ENCODE peak calls at places on chromosome 18, in six cellular contexts. M is mesendoderm, N is fibroblast of lung, H is neuronal stem cell, T is NT2/D1, F is IMR-90. G is an unnamed sample.

GRCh38 chr18:78986018-78986481 is 6.4 kb downstream of the SALL3 start:
- DNase-seq in M (peak; percentile 75), N (no peak), H (no peak), T (no peak), F (no peak), G (peak; percentile 79)

GRCh38 chr18:77022116-77022515 is 110.5 kb downstream of the MBP start:
- DNase-seq in M (no peak), N (no peak), H (no peak), T (no peak), F (no peak), G (no peak)

GRCh38 chr18:22840606-22841144 is 92.5 kb upstream of the RBBP8 start:
- DNase-seq in M (no peak), N (no peak), H (no peak), T (no peak), F (peak; percentile 49), G (no peak)

GRCh38 chr18:51068111-51068510 is 38.1 kb downstream of the SMAD4 start:
- DNase-seq in M (no peak), N (peak; percentile 61), H (no peak), T (no peak), F (peak; percentile 77), G (no peak)

GRCh38 chr18:49899647-49900330 is 86.5 kb upstream of the ACAA2 start:
- DNase-seq in M (peak; percentile 48), N (no peak), H (no peak), T (no peak), F (no peak), G (no peak)

GRCh38 chr18:47251289-47252120 is at the start of gene SKOR2:
- DNase-seq in M (peak; percentile 60), N (no peak), H (no peak), T (no peak), F (no peak), G (peak; percentile 78)

GRCh38 chr18:74840492-74841167 is 243.0 kb downstream of the ZNF407 start:
- DNase-seq in M (peak; percentile 18), N (peak; percentile 53), H (no peak), T (no peak), F (peak; percentile 82), G (no peak)

GRCh38 chr18:55821219-55821618 is 233.2 kb upstream of the TCF4 start:
- DNase-seq in M (no peak), N (peak; percentile 31), H (no peak), T (no peak), F (peak; percentile 81), G (no peak)

GRCh38 chr18:31680836-31681568 is 3.4 kb downstream of the B4GALT6 start:
- DNase-seq in M (peak; percentile 38), N (no peak), H (no peak), T (no peak), F (no peak), G (no peak)

GRCh38 chr18:46042571-46043123 is 29.4 kb downstream of the PSTPIP2 start:
- DNase-seq in M (peak; percentile 36), N (peak; percentile 70), H (no peak), T (no peak), F (peak; percentile 52), G (no peak)

GRCh38 chr18:79950440-79951341 is 762 bp downstream of the SLC66A2 start:
- DNase-seq in M (no peak), N (no peak), H (no peak), T (no peak), F (peak; percentile 12), G (peak; percentile 73)

GRCh38 chr18:69216390-69216789 is 184.3 kb upstream of the DOK6 start:
- DNase-seq in M (no peak), N (no peak), H (no peak), T (no peak), F (no peak), G (no peak)

GRCh38 chr18:63040788-63041410 is 278.7 kb downstream of the BCL2 start:
- DNase-seq in M (no peak), N (no peak), H (no peak), T (no peak), F (no peak), G (no peak)

GRCh38 chr18:23058746-23059440 is 76.4 kb upstream of the CABLES1 start:
- DNase-seq in M (no peak), N (no peak), H (no peak), T (no peak), F (peak; percentile 9), G (no peak)

GRCh38 chr18:79782566-79783308 is 15.0 kb upstream of the KCNG2 start:
- DNase-seq in M (no peak), N (no peak), H (no peak), T (no peak), F (no peak), G (peak; percentile 55)

GRCh38 chr18:79402209-79402576 is 6.5 kb downstream of the NFATC1 start:
- DNase-seq in M (no peak), N (no peak), H (no peak), T (no peak), F (no peak), G (no peak)

GRCh38 chr18:23380001-23380550 is 73.0 kb upstream of the RIOK3 start:
- DNase-seq in M (peak; percentile 59), N (no peak), H (no peak), T (no peak), F (peak; percentile 83), G (peak; percentile 65)

GRCh38 chr18:31275722-31276463 is 42.1 kb upstream of the DSG1 start:
- DNase-seq in M (no peak), N (no peak), H (no peak), T (no peak), F (no peak), G (no peak)

GRCh38 chr18:73614812-73615211 is 532.8 kb downstream of the FBXO15 start:
- DNase-seq in M (no peak), N (peak; percentile 34), H (no peak), T (no peak), F (peak; percentile 88), G (no peak)

GRCh38 chr18:28127763-28128737 is 48.9 kb downstream of the CDH2 start:
- DNase-seq in M (peak; percentile 49), N (no peak), H (no peak), T (no peak), F (peak; percentile 34), G (peak; percentile 56)

GRCh38 chr18:34509163-34509562 is 200.9 kb upstream of the DTNA start:
- DNase-seq in M (no peak), N (no peak), H (no peak), T (no peak), F (no peak), G (no peak)
- H3K9ac ChIP-seq in M (no peak overlapping the region), N (no peak overlapping the region), H (no peak overlapping the region), T (no peak overlapping the region), F (no peak overlapping the region), G (no peak overlapping the region)

GRCh38 chr18:13710460-13710859 is 15.9 kb downstream of the FAM210A start:
- DNase-seq in M (no peak), N (peak; percentile 12), H (no peak), T (no peak), F (peak; percentile 22), G (no peak)
- H3K9ac ChIP-seq in M (no peak overlapping the region), N (no peak overlapping the region), H (no peak overlapping the region), T (no peak overlapping the region), F (no peak overlapping the region), G (no peak overlapping the region)

DNA sequence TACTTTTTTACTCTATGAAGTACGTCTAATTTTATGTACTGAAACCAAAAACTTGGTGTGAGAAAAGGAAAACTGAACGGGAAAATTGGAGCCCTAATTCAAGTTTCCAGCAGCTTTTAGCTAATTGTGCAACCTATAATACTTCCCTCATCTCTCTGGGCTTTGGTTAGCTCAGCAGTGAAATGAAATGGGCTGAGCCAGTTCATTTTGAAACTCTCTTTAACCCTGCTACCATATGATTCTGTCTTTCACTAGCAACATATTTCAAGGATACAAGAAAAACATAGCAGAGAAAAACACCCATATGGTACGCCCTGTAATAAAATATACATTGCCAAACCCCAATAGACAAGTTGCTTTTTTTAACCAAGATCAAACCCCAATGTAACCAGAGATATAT is 819 bp downstream of the SYT4 start:
- DNase-seq in M (no peak), N (no peak), H (no peak), T (no peak), F (no peak), G (no peak)
- H3K9ac ChIP-seq in M (no peak overlapping the region), N (no peak overlapping the region), H (no peak overlapping the region), T (no peak overlapping the region), F (no peak overlapping the region), G (no peak overlapping the region)

GRCh38 chr18:67117804-67118203 is 398.7 kb downstream of the DSEL start:
- DNase-seq in M (no peak), N (no peak), H (no peak), T (no peak), F (no peak), G (no peak)
- H3K9ac ChIP-seq in M (no peak overlapping the region), N (no peak overlapping the region), H (no peak overlapping the region), T (no peak overlapping the region), F (no peak overlapping the region), G (no peak overlapping the region)

DNA sequence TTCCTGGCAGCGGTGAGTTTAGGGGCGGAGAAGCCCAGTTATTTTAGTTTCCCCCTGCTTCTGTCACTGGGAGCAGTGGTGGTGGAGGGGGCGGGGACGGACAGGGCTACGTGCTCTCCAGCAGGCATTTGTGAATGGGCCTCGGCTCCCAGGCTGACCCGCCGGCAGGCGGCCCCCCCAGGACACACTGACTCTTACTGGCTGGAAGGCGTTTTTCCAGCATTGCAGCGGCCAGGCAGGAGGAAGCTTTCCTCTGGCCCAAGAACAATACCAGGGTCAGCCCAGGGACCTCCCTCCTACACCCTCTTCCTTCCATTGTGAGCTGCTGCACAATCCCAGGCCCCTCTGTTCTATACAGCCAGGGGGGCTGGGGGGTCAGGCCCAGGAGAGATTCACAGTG is 142.0 kb downstream of the CTIF start:
- DNase-seq in M (no peak), N (no peak), H (peak; percentile 61), T (no peak), F (no peak), G (no peak)
- H3K9ac ChIP-seq in M (no peak overlapping the region), N (no peak overlapping the region), H (no peak overlapping the region), T (no peak overlapping the region), F (no peak overlapping the region), G (no peak overlapping the region)

DNA sequence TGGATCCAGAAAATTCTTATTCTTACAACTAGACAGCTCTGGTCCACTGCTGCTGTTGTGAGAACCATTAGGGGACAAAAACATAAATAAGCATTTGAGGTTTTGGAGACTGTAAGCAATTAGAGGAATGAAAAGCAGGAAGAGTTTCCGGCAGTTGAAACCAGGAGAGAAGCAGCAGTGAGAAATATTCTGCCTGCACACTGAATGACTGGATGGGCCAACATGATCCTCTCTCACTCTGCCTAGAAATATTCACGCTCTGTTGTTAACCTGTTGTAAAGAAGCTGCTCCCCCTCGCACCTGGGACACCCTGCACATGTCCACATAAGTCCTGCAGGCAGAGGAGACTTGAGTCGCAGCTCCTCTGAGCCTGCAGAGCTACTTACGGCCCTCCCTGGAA is 60.4 kb upstream of the RNF152 start:
- DNase-seq in M (no peak), N (no peak), H (no peak), T (no peak), F (no peak), G (no peak)
- H3K9ac ChIP-seq in M (no peak overlapping the region), N (no peak overlapping the region), H (no peak overlapping the region), T (no peak overlapping the region), F (no peak overlapping the region), G (no peak overlapping the region)